ENCODE peak calls at places on chromosomes 11 and 22, in eight cellular contexts. One of them, this sample, is unnamed.

GRCh38 chr11:108559340-108559739 is 34.2 kb downstream of the EXPH5 start:
- DNase-seq in pancreas: no peak
- DNase-seq in MCF 10A: peak; percentile 54
- DNase-seq in endothelial cell: no peak
- DNase-seq in CD4-positive, alpha-beta T cell: no peak
- DNase-seq in suprapubic skin: no peak
- DNase-seq in GM12865: no peak
- DNase-seq in fibroblast of pulmonary artery: peak; percentile 26
- DNase-seq in this sample: no peak

GRCh38 chr11:103601230-103601846 is 435.1 kb upstream of the DDI1 start:
- DNase-seq in CD4-positive, alpha-beta T cell: no peak
- DNase-seq in suprapubic skin: no peak
- DNase-seq in endothelial cell: peak; percentile 48
- DNase-seq in GM12865: peak; percentile 51
- DNase-seq in MCF 10A: peak; percentile 75
- DNase-seq in fibroblast of pulmonary artery: peak; percentile 85
- DNase-seq in pancreas: peak; percentile 13
- DNase-seq in this sample: peak; percentile 46

GRCh38 chr11:43578346-43579170 is 102.0 kb upstream of the HSD17B12 start:
- DNase-seq in GM12865: no peak
- DNase-seq in endothelial cell: no peak
- DNase-seq in pancreas: no peak
- DNase-seq in suprapubic skin: no peak
- DNase-seq in fibroblast of pulmonary artery: peak; percentile 39
- DNase-seq in CD4-positive, alpha-beta T cell: no peak
- DNase-seq in MCF 10A: no peak
- DNase-seq in this sample: no peak

GRCh38 chr11:69149646-69150045 is 6.1 kb upstream of the SMIM38 start:
- DNase-seq in fibroblast of pulmonary artery: no peak
- DNase-seq in GM12865: no peak
- DNase-seq in endothelial cell: no peak
- DNase-seq in pancreas: no peak
- DNase-seq in suprapubic skin: no peak
- DNase-seq in MCF 10A: no peak
- DNase-seq in CD4-positive, alpha-beta T cell: no peak
- DNase-seq in this sample: no peak

GRCh38 chr22:33811208-33811607 is 109.1 kb downstream of the LARGE1 start:
- DNase-seq in fibroblast of pulmonary artery: no peak
- DNase-seq in suprapubic skin: no peak
- DNase-seq in MCF 10A: no peak
- DNase-seq in CD4-positive, alpha-beta T cell: no peak
- DNase-seq in GM12865: no peak
- DNase-seq in endothelial cell: no peak
- DNase-seq in pancreas: no peak
- DNase-seq in this sample: no peak

GRCh38 chr22:36862251-36863242 is 1.7 kb downstream of the NCF4 start:
- DNase-seq in CD4-positive, alpha-beta T cell: no peak
- DNase-seq in GM12865: peak; percentile 90
- DNase-seq in fibroblast of pulmonary artery: no peak
- DNase-seq in MCF 10A: no peak
- DNase-seq in pancreas: no peak
- DNase-seq in endothelial cell: no peak
- DNase-seq in suprapubic skin: no peak
- DNase-seq in this sample: no peak

GRCh38 chr11:2190670-2191471 is 19.3 kb upstream of the TH start:
- DNase-seq in GM12865: no peak
- DNase-seq in fibroblast of pulmonary artery: no peak
- DNase-seq in pancreas: no peak
- DNase-seq in MCF 10A: no peak
- DNase-seq in suprapubic skin: no peak
- DNase-seq in CD4-positive, alpha-beta T cell: no peak
- DNase-seq in endothelial cell: no peak
- DNase-seq in this sample: no peak

GRCh38 chr11:68373810-68374501 is 61.6 kb downstream of the LRP5 start:
- DNase-seq in fibroblast of pulmonary artery: peak; percentile 48
- DNase-seq in endothelial cell: no peak
- DNase-seq in CD4-positive, alpha-beta T cell: no peak
- DNase-seq in suprapubic skin: no peak
- DNase-seq in MCF 10A: no peak
- DNase-seq in pancreas: peak; percentile 52
- DNase-seq in GM12865: no peak
- DNase-seq in this sample: peak; percentile 21

GRCh38 chr22:26751217-26751616 is 93.8 kb downstream of the MIAT start:
- DNase-seq in pancreas: no peak
- DNase-seq in suprapubic skin: no peak
- DNase-seq in GM12865: no peak
- DNase-seq in endothelial cell: peak; percentile 71
- DNase-seq in fibroblast of pulmonary artery: peak; percentile 71
- DNase-seq in MCF 10A: no peak
- DNase-seq in CD4-positive, alpha-beta T cell: no peak
- DNase-seq in this sample: peak; percentile 69

GRCh38 chr11:62012451-62013265 is 45.2 kb upstream of the FTH1 start:
- DNase-seq in endothelial cell: no peak
- DNase-seq in pancreas: no peak
- DNase-seq in MCF 10A: peak; percentile 85
- DNase-seq in CD4-positive, alpha-beta T cell: no peak
- DNase-seq in suprapubic skin: no peak
- DNase-seq in GM12865: no peak
- DNase-seq in fibroblast of pulmonary artery: peak; percentile 62
- DNase-seq in this sample: no peak

GRCh38 chr11:80595011-80595410 is 1154.2 kb upstream of the TENM4 start:
- DNase-seq in fibroblast of pulmonary artery: peak; percentile 75
- DNase-seq in pancreas: no peak
- DNase-seq in MCF 10A: no peak
- DNase-seq in CD4-positive, alpha-beta T cell: no peak
- DNase-seq in GM12865: no peak
- DNase-seq in suprapubic skin: no peak
- DNase-seq in endothelial cell: no peak
- DNase-seq in this sample: no peak

DNA sequence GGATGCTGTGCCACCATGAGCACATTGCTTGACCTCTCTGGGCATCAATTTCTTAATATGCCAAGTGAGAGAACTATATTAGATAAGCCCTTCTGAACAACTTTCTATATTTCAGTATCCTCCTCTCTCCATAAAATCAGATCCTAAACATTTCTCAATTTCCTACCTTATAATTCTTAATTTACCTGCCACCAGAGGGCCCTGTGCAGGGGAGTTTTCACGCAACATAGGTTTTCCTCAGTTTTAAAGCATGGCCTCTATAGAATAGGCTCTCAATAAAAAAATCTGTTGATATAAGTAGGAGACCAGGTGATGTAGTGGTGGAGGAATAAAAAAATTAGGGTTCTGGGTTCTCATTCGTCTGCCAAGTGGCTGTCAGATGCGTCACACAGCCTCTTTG is 83.7 kb upstream of the DBX1 start:
- DNase-seq in CD4-positive, alpha-beta T cell: no peak
- DNase-seq in suprapubic skin: no peak
- DNase-seq in endothelial cell: no peak
- DNase-seq in MCF 10A: peak; percentile 16
- DNase-seq in pancreas: no peak
- DNase-seq in GM12865: no peak
- DNase-seq in fibroblast of pulmonary artery: no peak
- DNase-seq in this sample: no peak
- TF ChIP-seq CTCF in CD4-positive, alpha-beta T cell: no peak
- TF ChIP-seq CTCF in suprapubic skin: no peak
- TF ChIP-seq CTCF in endothelial cell: no peak
- TF ChIP-seq CTCF in MCF 10A: peak; percentile 30
- TF ChIP-seq CTCF in pancreas: no peak
- TF ChIP-seq CTCF in GM12865: peak; percentile 20
- TF ChIP-seq CTCF in fibroblast of pulmonary artery: peak; percentile 42
- TF ChIP-seq CTCF in this sample: peak; percentile 23

DNA sequence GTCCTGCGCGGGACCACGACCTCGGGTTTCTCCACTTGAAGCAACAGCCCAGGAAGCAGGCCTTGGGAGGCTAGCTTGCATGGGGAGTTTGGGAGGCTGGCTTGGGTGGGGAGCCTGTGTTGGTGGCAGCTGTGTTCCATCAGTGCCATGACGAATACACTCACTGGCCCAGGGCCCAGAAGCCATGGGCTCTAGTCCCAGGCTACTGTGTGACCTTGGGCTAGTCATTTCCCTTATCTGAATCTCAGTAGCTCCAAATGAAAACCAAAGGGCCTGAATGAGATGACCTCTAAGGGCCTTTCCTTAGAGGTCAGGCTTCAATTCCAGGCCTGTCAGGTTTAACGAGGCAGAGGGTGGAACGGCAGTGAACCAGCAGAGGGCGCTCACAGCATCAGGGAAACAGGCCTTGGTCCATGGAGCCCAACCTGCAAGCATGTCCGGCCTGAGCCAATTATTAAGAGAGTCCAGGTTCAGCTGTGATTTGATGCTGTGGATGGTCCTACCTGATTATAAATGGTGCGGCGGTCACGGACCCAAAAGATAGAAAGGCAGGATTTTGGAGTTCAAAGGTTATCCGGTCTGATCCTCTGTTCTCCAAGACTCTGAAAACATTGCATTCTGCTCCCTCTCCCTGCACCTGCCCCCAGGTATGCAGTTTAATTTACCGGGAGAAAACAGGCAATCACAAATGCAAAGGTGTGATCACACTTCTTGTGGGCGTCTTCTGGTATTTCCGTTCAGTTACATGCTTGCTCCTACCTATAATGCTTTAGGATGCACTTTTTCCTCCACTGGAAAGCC is 15.9 kb downstream of the PTPN5 start:
- DNase-seq in endothelial cell: peak; percentile 86
- DNase-seq in pancreas: peak; percentile 58
- DNase-seq in CD4-positive, alpha-beta T cell: peak; percentile 16
- DNase-seq in GM12865: peak; percentile 81
- DNase-seq in suprapubic skin: no peak
- DNase-seq in MCF 10A: peak; percentile 78
- DNase-seq in fibroblast of pulmonary artery: peak; percentile 63
- DNase-seq in this sample: peak; percentile 88
- TF ChIP-seq CTCF in endothelial cell: peak; percentile 73
- TF ChIP-seq CTCF in pancreas: peak; percentile 55
- TF ChIP-seq CTCF in CD4-positive, alpha-beta T cell: peak; percentile 38
- TF ChIP-seq CTCF in GM12865: peak; percentile 95
- TF ChIP-seq CTCF in suprapubic skin: peak; percentile 63
- TF ChIP-seq CTCF in MCF 10A: peak; percentile 83
- TF ChIP-seq CTCF in fibroblast of pulmonary artery: peak; percentile 70
- TF ChIP-seq CTCF in this sample: peak; percentile 87

GRCh38 chr11:115528217-115528616 is 24.0 kb upstream of the CADM1 start:
- DNase-seq in fibroblast of pulmonary artery: no peak
- DNase-seq in pancreas: no peak
- DNase-seq in MCF 10A: no peak
- DNase-seq in GM12865: no peak
- DNase-seq in CD4-positive, alpha-beta T cell: no peak
- DNase-seq in endothelial cell: no peak
- DNase-seq in suprapubic skin: no peak
- DNase-seq in this sample: no peak

GRCh38 chr11:115535781-115536180 is 31.6 kb upstream of the CADM1 start:
- DNase-seq in fibroblast of pulmonary artery: no peak
- DNase-seq in CD4-positive, alpha-beta T cell: no peak
- DNase-seq in MCF 10A: no peak
- DNase-seq in GM12865: no peak
- DNase-seq in suprapubic skin: no peak
- DNase-seq in pancreas: no peak
- DNase-seq in endothelial cell: no peak
- DNase-seq in this sample: no peak

GRCh38 chr11:115525600-115526006 is 21.4 kb upstream of the CADM1 start:
- DNase-seq in endothelial cell: no peak
- DNase-seq in pancreas: no peak
- DNase-seq in MCF 10A: no peak
- DNase-seq in fibroblast of pulmonary artery: no peak
- DNase-seq in suprapubic skin: no peak
- DNase-seq in CD4-positive, alpha-beta T cell: no peak
- DNase-seq in GM12865: no peak
- DNase-seq in this sample: no peak

GRCh38 chr11:115527534-115528125 is 23.4 kb upstream of the CADM1 start:
- DNase-seq in GM12865: no peak
- DNase-seq in suprapubic skin: no peak
- DNase-seq in CD4-positive, alpha-beta T cell: no peak
- DNase-seq in endothelial cell: no peak
- DNase-seq in pancreas: peak; percentile 6
- DNase-seq in MCF 10A: no peak
- DNase-seq in fibroblast of pulmonary artery: no peak
- DNase-seq in this sample: no peak

DNA sequence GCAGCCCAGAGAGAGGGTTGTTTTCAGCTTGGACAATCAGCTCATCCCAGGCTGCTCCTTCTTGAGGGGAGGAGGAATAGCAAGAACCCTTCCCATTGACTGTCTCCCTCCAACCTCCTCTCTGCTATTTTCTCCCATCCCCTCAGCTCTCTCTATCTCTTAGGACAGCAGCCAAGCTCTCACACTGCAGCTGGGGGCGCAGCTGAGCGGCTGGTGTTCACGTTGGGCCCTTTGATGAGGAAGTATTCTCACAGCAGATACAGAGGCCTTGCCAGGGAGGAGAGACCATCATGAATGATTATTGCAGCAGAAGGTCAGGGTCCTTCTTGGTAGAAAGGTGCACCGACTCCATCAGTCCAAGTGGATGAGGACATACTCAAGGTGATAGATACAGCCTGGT is 26.5 kb upstream of the CADM1 start:
- DNase-seq in suprapubic skin: no peak
- DNase-seq in MCF 10A: no peak
- DNase-seq in endothelial cell: no peak
- DNase-seq in fibroblast of pulmonary artery: no peak
- DNase-seq in GM12865: peak; percentile 35
- DNase-seq in pancreas: no peak
- DNase-seq in CD4-positive, alpha-beta T cell: no peak
- DNase-seq in this sample: no peak
- TF ChIP-seq CTCF in suprapubic skin: no peak
- TF ChIP-seq CTCF in MCF 10A: no peak
- TF ChIP-seq CTCF in endothelial cell: no peak
- TF ChIP-seq CTCF in fibroblast of pulmonary artery: no peak
- TF ChIP-seq CTCF in GM12865: peak; percentile 46
- TF ChIP-seq CTCF in pancreas: no peak
- TF ChIP-seq CTCF in CD4-positive, alpha-beta T cell: no peak
- TF ChIP-seq CTCF in this sample: no peak

DNA sequence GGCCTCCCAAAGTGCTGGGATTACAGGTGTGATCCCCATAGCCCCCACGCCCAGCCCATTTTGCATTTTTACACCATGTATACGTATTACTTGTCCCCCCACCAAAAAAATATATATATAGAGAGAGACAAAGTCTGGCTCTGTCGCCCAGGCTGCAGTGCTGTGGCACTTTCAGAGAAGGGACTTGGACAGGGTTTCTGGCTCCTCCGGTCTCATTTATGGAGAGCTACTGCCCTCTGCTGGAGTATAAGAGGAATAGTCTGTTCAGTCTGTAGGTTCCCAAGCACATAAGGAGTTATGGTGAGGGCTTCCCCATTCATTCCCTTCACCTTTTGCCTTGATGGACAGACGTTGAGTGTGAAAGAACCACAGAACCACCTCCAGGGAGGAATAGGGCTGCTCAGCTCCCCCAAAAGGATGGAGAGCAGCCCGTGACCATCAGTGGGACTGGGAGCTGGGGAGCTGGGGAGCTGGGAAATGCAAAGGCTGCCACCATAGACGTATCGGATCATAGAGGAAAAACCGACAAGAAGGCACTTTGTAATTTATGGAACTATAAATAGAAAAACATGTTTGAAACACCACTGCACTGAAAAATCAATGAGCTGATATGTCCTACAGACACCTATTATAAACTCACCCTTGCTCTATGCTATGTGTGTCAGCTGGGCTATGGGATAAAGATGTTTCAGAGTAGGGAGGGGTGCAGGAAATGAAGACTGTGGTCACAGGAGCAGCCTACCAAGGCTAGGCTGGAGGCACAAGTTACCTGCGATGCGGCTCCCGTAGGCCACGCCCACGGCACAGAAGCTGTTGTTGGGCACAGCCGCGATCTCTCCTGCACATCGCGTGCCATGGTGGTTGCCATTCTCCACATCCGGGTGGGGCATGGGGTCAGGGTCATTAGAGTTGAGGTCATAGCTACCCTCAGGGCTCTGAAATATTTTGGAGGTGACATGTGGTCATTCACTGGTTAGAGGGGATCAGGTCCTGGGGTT is 5.2 kb downstream of the PCSK7 start:
- DNase-seq in pancreas: peak; percentile 57
- DNase-seq in CD4-positive, alpha-beta T cell: no peak
- DNase-seq in endothelial cell: peak; percentile 26
- DNase-seq in GM12865: peak; percentile 83
- DNase-seq in suprapubic skin: peak; percentile 79
- DNase-seq in fibroblast of pulmonary artery: peak; percentile 88
- DNase-seq in MCF 10A: peak; percentile 86
- DNase-seq in this sample: peak; percentile 53
- TF ChIP-seq CTCF in pancreas: peak; percentile 56
- TF ChIP-seq CTCF in CD4-positive, alpha-beta T cell: peak; percentile 82
- TF ChIP-seq CTCF in endothelial cell: peak; percentile 68
- TF ChIP-seq CTCF in GM12865: peak; percentile 79
- TF ChIP-seq CTCF in suprapubic skin: peak; percentile 73
- TF ChIP-seq CTCF in fibroblast of pulmonary artery: peak; percentile 78
- TF ChIP-seq CTCF in MCF 10A: peak; percentile 80
- TF ChIP-seq CTCF in this sample: peak; percentile 75

This sample was measured in nephron progenitor cell.